ENCODE peak calls at places on chromosomes 3 and 15, in seven cellular contexts. F, B, Y, L, K, S and G are unnamed samples.

GRCh38 chr3:110165753-110166152 is 828.4 kb upstream of the DPPA4 start:
- DNase-seq in K (peak), S (peak), F (no peak), L (peak), Y (peak), B (no peak), G (no peak)

GRCh38 chr3:132205609-132206008 is 111.6 kb upstream of the ACP3 start:
- DNase-seq in K (no peak), Y (no peak), L (no peak), S (no peak), B (no peak), F (peak), G (no peak)

GRCh38 chr3:33919312-33919711 is 120.9 kb downstream of the PDCD6IP start:
- DNase-seq in F (no peak), B (peak), S (no peak), K (no peak), L (no peak), Y (peak), G (no peak)

GRCh38 chr3:55162031-55162784 is 234.3 kb upstream of the LRTM1 start:
- DNase-seq in L (no peak), K (no peak), Y (no peak), S (peak), F (no peak), B (peak), G (no peak)

GRCh38 chr3:126128504-126129407 is 44.8 kb upstream of the SLC41A3 start:
- DNase-seq in K (no peak), F (no peak), L (peak), S (no peak), Y (no peak), B (no peak), G (no peak)

GRCh38 chr3:94032187-94032586 is 3.8 kb upstream of the STX19 start:
- DNase-seq in F (no peak), S (peak), L (no peak), B (peak), K (no peak), Y (no peak), G (no peak)

GRCh38 chr15:79089890-79090486 is 592 bp downstream of the RASGRF1 start:
- DNase-seq in K (no peak), Y (peak), S (peak), L (peak), B (no peak), F (peak), G (peak)

GRCh38 chr15:66724732-66725467 is 22.9 kb downstream of the SMAD6 start:
- DNase-seq in S (no peak), F (no peak), K (no peak), B (no peak), Y (no peak), L (no peak), G (no peak)

GRCh38 chr3:37526511-37526910 is 335.2 kb upstream of the CTDSPL start:
- DNase-seq in S (no peak), Y (no peak), L (no peak), F (no peak), K (no peak), B (peak), G (no peak)

GRCh38 chr15:92599394-92599970 is 56.1 kb downstream of the FAM174B start:
- DNase-seq in F (no peak), Y (no peak), K (no peak), S (no peak), B (peak), L (no peak), G (no peak)

GRCh38 chr3:177811835-177812234 is 614.6 kb upstream of the TBL1XR1 start:
- DNase-seq in F (no peak), B (no peak), L (no peak), S (no peak), Y (no peak), K (no peak), G (no peak)

GRCh38 chr15:41465822-41466421 is 27.8 kb upstream of the ITPKA start:
- DNase-seq in S (peak), F (peak), L (no peak), B (peak), Y (peak), K (no peak), G (no peak)

GRCh38 chr3:58994746-58995330 is 55.0 kb downstream of the CFAP20DC start:
- DNase-seq in L (peak), B (peak), Y (peak), F (peak), S (peak), K (peak), G (peak)

GRCh38 chr3:46860381-46861292 is 2.6 kb downstream of the MYL3 start:
- DNase-seq in L (no peak), B (no peak), S (no peak), Y (peak), F (peak), K (no peak), G (no peak)

GRCh38 chr15:79673416-79674123 is 223.2 kb downstream of the MTHFS start:
- DNase-seq in F (no peak), Y (peak), S (peak), B (peak), K (no peak), L (peak), G (no peak)

GRCh38 chr3:37591130-37591865 is 270.4 kb upstream of the CTDSPL start:
- DNase-seq in K (no peak), S (peak), F (no peak), B (no peak), Y (no peak), L (no peak), G (no peak)

GRCh38 chr3:128395500-128396125 is 71.1 kb downstream of the DNAJB8 start:
- DNase-seq in L (no peak), F (no peak), Y (peak), S (no peak), K (no peak), B (peak), G (no peak)

GRCh38 chr3:197322149-197322548 is 23.7 kb upstream of the DLG1 start:
- DNase-seq in B (no peak), S (no peak), Y (no peak), F (no peak), K (no peak), L (no peak), G (no peak)
- H2BK120ac ChIP-seq in B (no peak), S (no peak), Y (no peak), F (no peak), K (no peak), L (no peak), G (no peak)

GRCh38 chr3:171994646-171995441 is 44.5 kb upstream of the FNDC3B start:
- DNase-seq in K (no peak), B (peak), L (no peak), Y (no peak), S (peak), F (peak), G (no peak)
- H3K4me2 ChIP-seq in K (no peak), B (peak), L (no peak), Y (no peak), S (no peak), F (no peak), G (no peak)

GRCh38 chr15:100245496-100245838 is 96.3 kb downstream of the ADAMTS17 start:
- DNase-seq in B (no peak), L (no peak), S (no peak), K (no peak), F (peak), Y (no peak), G (no peak)
- H2BK120ac ChIP-seq in B (no peak), L (no peak), S (no peak), K (no peak), F (no peak), Y (no peak), G (no peak)

GRCh38 chr3:173065543-173065970 is 75.5 kb downstream of the SPATA16 start:
- DNase-seq in S (peak), F (no peak), L (no peak), Y (peak), B (peak), K (peak), G (no peak)
- H3K4me2 ChIP-seq in S (no peak), F (no peak), L (no peak), Y (no peak), B (no peak), K (no peak), G (no peak)

GRCh38 chr15:64760056-64760455 is 15.3 kb downstream of the RBPMS2 start:
- DNase-seq in F (no peak), B (no peak), L (no peak), Y (no peak), K (no peak), S (no peak), G (no peak)
- H2BK120ac ChIP-seq in F (no peak), B (no peak), L (no peak), Y (no peak), K (no peak), S (no peak), G (no peak)

GRCh38 chr3:102258666-102259227 is 176.1 kb upstream of the ZPLD1 start:
- DNase-seq in K (no peak), Y (peak), B (no peak), L (no peak), F (no peak), S (no peak), G (no peak)
- H3K4me2 ChIP-seq in K (no peak), Y (no peak), B (no peak), L (no peak), F (no peak), S (no peak), G (no peak)

GRCh38 chr3:15649831-15650230 is 48.3 kb downstream of the BTD start:
- DNase-seq in S (no peak), K (no peak), F (no peak), Y (no peak), B (no peak), L (no peak), G (no peak)
- H2BK120ac ChIP-seq in S (no peak), K (no peak), F (no peak), Y (no peak), B (peak), L (no peak), G (no peak)

GRCh38 chr3:136135039-136135802 is 60.9 kb downstream of the MSL2 start:
- DNase-seq in B (no peak), K (no peak), F (no peak), Y (peak), L (no peak), S (no peak), G (no peak)

DNA sequence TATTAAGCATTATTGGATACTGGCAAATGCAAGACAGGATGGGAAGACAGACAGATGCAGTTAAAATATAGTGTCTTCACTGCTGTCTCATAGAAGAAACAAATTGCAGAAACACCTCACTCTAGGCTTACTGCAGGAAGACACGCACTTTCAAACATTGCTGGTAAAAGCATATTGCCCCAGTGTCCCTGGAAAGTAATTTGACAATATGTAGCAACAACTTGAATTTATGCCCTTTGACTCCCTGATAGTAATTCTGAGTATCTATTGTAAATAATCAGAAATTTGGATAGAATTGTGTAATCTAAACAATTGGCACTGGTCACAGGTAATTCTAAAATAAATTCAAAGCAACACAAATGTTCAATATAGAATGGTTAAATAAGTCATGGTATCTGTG is 62.0 kb downstream of the MSL2 start:
- DNase-seq in K (no peak), S (no peak), B (no peak), Y (no peak), F (no peak), L (no peak), G (no peak)
- H3K4me2 ChIP-seq in K (no peak), S (no peak), B (no peak), Y (no peak), F (no peak), L (no peak), G (no peak)

GRCh38 chr15:47384776-47385175 is 332.5 kb upstream of the SEMA6D start:
- DNase-seq in L (no peak), S (no peak), F (no peak), K (no peak), B (peak), Y (no peak), G (no peak)
- H2BK120ac ChIP-seq in L (no peak), S (no peak), F (no peak), K (no peak), B (peak), Y (no peak), G (no peak)

GRCh38 chr3:68060186-68060585 is 405.8 kb upstream of the SUCLG2 start:
- DNase-seq in Y (peak), B (no peak), S (no peak), K (no peak), F (peak), L (no peak), G (no peak)
- H3K4me2 ChIP-seq in Y (no peak), B (no peak), S (no peak), K (no peak), F (no peak), L (no peak), G (no peak)